ENCODE peak calls at places on chromosome 12, in five cellular contexts. T is AG20443; Q is activated naive CD4-positive, alpha-beta T cell treated with anti-CD3 and anti-CD28 coated beads for 36 hours; H is NCI-H2029; K is T follicular helper cell. W is an unnamed sample.
A peak's percentile ranks its signal among the peaks of the same experiment; 100 is the strongest.

GRCh38 chr12:6338955-6339761 is 2.7 kb downstream of the TNFRSF1A start:
- DNase-seq in T (no peak), Q (no peak), H (no peak), K (no peak), W (no peak)

GRCh38 chr12:131828671-131829350 is 618 bp downstream of the MMP17 start:
- DNase-seq in T (peak; percentile 29), Q (no peak), H (no peak), K (no peak), W (no peak)

GRCh38 chr12:105331805-105332251 is 1.3 kb downstream of the C12orf75 start:
- DNase-seq in T (no peak), Q (peak; percentile 63), H (no peak), K (no peak), W (no peak)

GRCh38 chr12:57775563-57776246 is 3.3 kb downstream of the EEF1AKMT3 start:
- DNase-seq in T (no peak), Q (no peak), H (no peak), K (no peak), W (no peak)

GRCh38 chr12:91628656-91629055 is 446.0 kb upstream of the DCN start:
- DNase-seq in T (peak; percentile 10), Q (no peak), H (no peak), K (no peak), W (no peak)

GRCh38 chr12:25935355-25936144 is 22.9 kb upstream of the RASSF8 start:
- DNase-seq in T (peak; percentile 30), Q (no peak), H (no peak), K (no peak), W (no peak)

GRCh38 chr12:117027251-117028086 is 71.7 kb downstream of the TESC start:
- DNase-seq in T (no peak), Q (no peak), H (no peak), K (no peak), W (peak; percentile 38)

GRCh38 chr12:47534695-47535094 is 171.1 kb downstream of the RPAP3 start:
- DNase-seq in T (peak; percentile 46), Q (no peak), H (no peak), K (no peak), W (no peak)

GRCh38 chr12:87756721-87757120 is 272.5 kb downstream of the C12orf50 start:
- DNase-seq in T (no peak), Q (no peak), H (no peak), K (no peak), W (no peak)

GRCh38 chr12:22467190-22467589 is 77.2 kb downstream of the C2CD5 start:
- DNase-seq in T (peak; percentile 13), Q (no peak), H (no peak), K (no peak), W (no peak)

GRCh38 chr12:46562625-46563228 is 190.2 kb upstream of the SLC38A2 start:
- DNase-seq in T (peak; percentile 54), Q (no peak), H (peak; percentile 3), K (no peak), W (no peak)

GRCh38 chr12:47194501-47194900 is 114.7 kb upstream of the AMIGO2 start:
- DNase-seq in T (no peak), Q (no peak), H (no peak), K (no peak), W (no peak)

GRCh38 chr12:50706606-50707005 is 57.3 kb upstream of the ATF1 start:
- DNase-seq in T (no peak), Q (no peak), H (no peak), K (no peak), W (no peak)

GRCh38 chr12:29317556-29318363 is 63.2 kb downstream of the ERGIC2 start:
- DNase-seq in T (peak; percentile 48), Q (peak; percentile 62), H (peak; percentile 30), K (peak; percentile 13), W (peak; percentile 47)